ENCODE peak calls at places on chromosome 2, in nine cellular contexts. G is CD4-positive, alpha-beta memory T cell; E is adrenal gland; Z is upper lobe of right lung; O is hepatocyte; F is uterus; P is ascending aorta; H is effector memory CD4-positive, alpha-beta T cell; M is NT2/D1. Q is an unnamed sample. For H3K4me1, the result is how much of the 10 kb centered on the place peaks cover.

GRCh38 chr2:141611981-141612380 is 518.8 kb downstream of the LRP1B start:
- DNase-seq in G (no peak), E (no peak), Z (no peak), O (no peak), F (no peak), P (no peak), H (no peak), M (no peak), Q (no peak)

GRCh38 chr2:175111200-175111657 is 56.8 kb downstream of the ATF2 start:
- DNase-seq in G (peak), E (no peak), Z (no peak), O (peak), F (no peak), P (no peak), H (no peak), M (peak), Q (no peak)

GRCh38 chr2:91442246-91442905 is 2750.9 kb downstream of the RPIA start:
- DNase-seq in G (no peak), E (no peak), Z (peak), O (peak), F (no peak), P (no peak), H (peak), M (no peak), Q (no peak)

GRCh38 chr2:46241344-46241743 is 55.9 kb upstream of the EPAS1 start:
- DNase-seq in G (no peak), E (no peak), Z (no peak), O (no peak), F (no peak), P (no peak), H (no peak), M (no peak), Q (no peak)

GRCh38 chr2:1625281-1626001 is 118.9 kb downstream of the PXDN start:
- DNase-seq in G (no peak), E (no peak), Z (peak), O (peak), F (peak), P (no peak), H (no peak), M (peak), Q (no peak)

GRCh38 chr2:16396986-16397385 is 268.6 kb downstream of the CYRIA start:
- DNase-seq in G (no peak), E (no peak), Z (no peak), O (no peak), F (no peak), P (no peak), H (no peak), M (no peak), Q (no peak)

GRCh38 chr2:173652311-173652710 is 297.6 kb downstream of the CDCA7 start:
- DNase-seq in G (no peak), E (no peak), Z (no peak), O (peak), F (no peak), P (no peak), H (no peak), M (no peak), Q (no peak)

GRCh38 chr2:62800618-62801017 is 95.1 kb downstream of the EHBP1 start:
- DNase-seq in G (no peak), E (no peak), Z (no peak), O (no peak), F (no peak), P (no peak), H (no peak), M (no peak), Q (no peak)

GRCh38 chr2:186959486-186959885 is 110.5 kb upstream of the ZSWIM2 start:
- DNase-seq in G (no peak), E (no peak), Z (no peak), O (no peak), F (no peak), P (no peak), H (no peak), M (no peak), Q (no peak)

GRCh38 chr2:234633581-234634230 is 136.8 kb upstream of the ARL4C start:
- DNase-seq in G (no peak), E (no peak), Z (no peak), O (no peak), F (no peak), P (no peak), H (no peak), M (no peak), Q (no peak)

GRCh38 chr2:55133467-55134315 is 83.4 kb upstream of the RTN4 start:
- DNase-seq in G (peak), E (peak), Z (no peak), O (peak), F (peak), P (no peak), H (peak), M (peak), Q (peak)

GRCh38 chr2:8003462-8004075 is 678.3 kb upstream of the ID2 start:
- DNase-seq in G (no peak), E (peak), Z (no peak), O (peak), F (peak), P (peak), H (no peak), M (no peak), Q (peak)

DNA sequence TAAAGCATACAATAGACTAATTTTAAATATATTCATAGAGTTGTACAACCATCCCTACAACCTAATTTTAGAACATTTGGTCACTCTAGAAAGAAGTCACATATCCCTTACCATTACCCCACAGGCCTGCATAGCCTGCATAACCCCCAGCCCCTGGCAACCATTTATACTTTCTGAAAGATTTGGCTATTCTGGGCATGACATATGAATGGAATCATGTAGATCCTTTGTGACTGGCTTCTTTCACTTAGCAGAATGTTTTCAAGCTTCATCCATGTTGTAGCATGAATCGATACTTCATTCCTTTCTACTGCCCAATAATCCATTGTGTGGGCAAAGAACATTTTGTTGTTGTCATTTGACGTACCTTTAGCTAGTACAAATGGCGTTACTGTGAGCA is 151.5 kb downstream of the WDSUB1 start:
- DNase-seq in G (no peak), E (no peak), Z (no peak), O (no peak), F (no peak), P (no peak), H (no peak), M (no peak), Q (no peak)
- H3K4me1 ChIP-seq in G (under half), E (under half), Z (half or more), O (under half), F (under half), P (under half), H (under half), M (under half), Q (under half)

GRCh38 chr2:189608160-189608559 is 27.6 kb upstream of the SLC40A1 start:
- DNase-seq in G (no peak), E (no peak), Z (no peak), O (no peak), F (no peak), P (no peak), H (no peak), M (no peak), Q (no peak)

GRCh38 chr2:189610700-189611099 is 30.1 kb upstream of the SLC40A1 start:
- DNase-seq in G (no peak), E (no peak), Z (no peak), O (no peak), F (no peak), P (no peak), H (no peak), M (no peak), Q (no peak)

GRCh38 chr2:189608799-189609422 is 28.3 kb upstream of the SLC40A1 start:
- DNase-seq in G (no peak), E (no peak), Z (no peak), O (no peak), F (no peak), P (no peak), H (no peak), M (no peak), Q (no peak)

GRCh38 chr2:189609853-189610252 is 29.3 kb upstream of the SLC40A1 start:
- DNase-seq in G (no peak), E (peak), Z (no peak), O (no peak), F (no peak), P (no peak), H (no peak), M (no peak), Q (no peak)

DNA sequence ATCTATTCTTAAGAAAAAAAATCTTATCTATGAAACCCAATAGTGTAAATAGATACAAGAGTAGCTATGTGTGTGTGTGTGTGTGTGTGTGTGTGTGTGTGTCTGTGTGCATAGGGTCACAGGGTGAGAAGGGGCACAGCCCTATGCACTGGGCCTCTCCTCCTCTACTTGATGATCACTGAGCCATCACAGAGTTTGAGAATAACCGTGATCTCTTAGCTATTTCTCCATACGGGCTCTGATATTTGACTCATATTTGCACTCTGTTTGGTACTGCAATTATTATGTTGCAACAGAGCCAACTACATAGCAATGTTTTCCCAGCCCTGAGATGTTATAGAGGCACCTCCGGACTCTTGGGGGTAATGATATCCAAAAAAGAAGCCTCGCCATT is 28.8 kb upstream of the SLC40A1 start:
- DNase-seq in G (no peak), E (no peak), Z (no peak), O (no peak), F (no peak), P (no peak), H (no peak), M (no peak), Q (no peak)
- H3K4me3 ChIP-seq in G (no peak), E (no peak), Z (no peak), O (no peak), F (no peak), P (no peak), H (no peak), M (no peak), Q (no peak)

DNA sequence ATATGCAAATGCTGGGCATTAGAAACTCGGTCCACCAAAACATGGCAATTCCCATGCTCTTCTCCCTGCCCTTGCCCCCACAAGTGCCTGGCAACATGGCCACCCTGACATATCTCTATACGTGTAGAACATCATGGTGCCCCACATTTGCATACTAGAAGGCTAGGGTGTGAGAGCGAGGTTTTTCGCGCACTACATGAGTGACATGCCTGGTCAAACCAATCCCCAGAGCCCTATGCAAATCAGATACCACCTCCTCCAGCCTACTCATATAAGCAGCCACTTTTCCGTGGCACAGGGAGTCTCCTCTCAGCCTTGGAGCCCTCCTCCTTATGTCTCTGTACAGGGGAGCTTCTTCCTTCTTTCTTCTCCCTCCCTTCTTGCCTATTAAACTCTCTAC is 296.1 kb upstream of the GULP1 start:
- DNase-seq in G (no peak), E (no peak), Z (no peak), O (no peak), F (no peak), P (no peak), H (no peak), M (no peak), Q (no peak)
- H3K4me1 ChIP-seq in G (under half), E (under half), Z (under half), O (under half), F (under half), P (under half), H (under half), M (under half), Q (under half)

GRCh38 chr2:127636248-127637235 is 9.4 kb upstream of the GPR17 start:
- DNase-seq in G (no peak), E (no peak), Z (no peak), O (peak), F (no peak), P (no peak), H (no peak), M (no peak), Q (no peak)

GRCh38 chr2:127637725-127638252 is 8.2 kb upstream of the GPR17 start:
- DNase-seq in G (no peak), E (no peak), Z (no peak), O (peak), F (peak), P (no peak), H (no peak), M (peak), Q (no peak)

GRCh38 chr2:127635380-127636237 is 10.3 kb upstream of the GPR17 start:
- DNase-seq in G (no peak), E (no peak), Z (no peak), O (no peak), F (no peak), P (no peak), H (no peak), M (no peak), Q (no peak)

GRCh38 chr2:127638361-127639110 is 7.4 kb upstream of the GPR17 start:
- DNase-seq in G (no peak), E (no peak), Z (no peak), O (peak), F (no peak), P (no peak), H (no peak), M (no peak), Q (no peak)

DNA sequence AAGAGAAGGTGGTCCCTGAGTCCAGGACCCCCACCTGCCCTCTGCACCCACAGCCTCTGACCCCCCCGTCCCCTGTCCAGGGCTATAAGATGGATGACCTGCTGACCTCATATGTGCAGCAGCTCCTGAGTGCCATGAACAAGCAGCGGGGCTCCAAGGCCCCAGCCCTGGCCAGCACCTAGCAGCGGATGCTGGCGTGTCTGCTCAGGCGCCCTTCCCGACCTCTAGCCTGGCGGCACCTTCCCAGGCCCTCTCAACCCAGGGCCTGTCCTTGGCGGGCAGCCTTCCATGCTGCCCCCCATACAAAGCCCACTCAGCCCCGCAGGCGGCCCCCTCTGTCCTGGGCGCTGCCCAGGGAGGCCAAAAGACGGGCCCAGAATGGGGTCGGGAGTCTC is 8.7 kb upstream of the GPR17 start:
- DNase-seq in G (no peak), E (no peak), Z (no peak), O (no peak), F (no peak), P (no peak), H (no peak), M (no peak), Q (no peak)
- H3K4me3 ChIP-seq in G (no peak), E (no peak), Z (no peak), O (no peak), F (no peak), P (no peak), H (peak), M (no peak), Q (no peak)